ENCODE peak calls at places on chromosomes 3 and 15, in six cellular contexts. One of them, this sample, is unnamed.

GRCh38 chr3:135792174-135792573 is 173.4 kb upstream of the PPP2R3A start:
- DNase-seq in fibroblast of mammary gland: no peak
- DNase-seq in AG09309: no peak
- DNase-seq in Peyer's patch: no peak
- DNase-seq in CD4-positive, alpha-beta memory T cell: no peak
- DNase-seq in astrocyte of the cerebellum: no peak
- DNase-seq in this sample: no peak

GRCh38 chr3:172224560-172225214 is 185.3 kb downstream of the FNDC3B start:
- DNase-seq in fibroblast of mammary gland: no peak
- DNase-seq in AG09309: no peak
- DNase-seq in Peyer's patch: no peak
- DNase-seq in CD4-positive, alpha-beta memory T cell: no peak
- DNase-seq in astrocyte of the cerebellum: no peak
- DNase-seq in this sample: no peak

GRCh38 chr3:13309004-13309403 is 111.1 kb downstream of the NUP210 start:
- DNase-seq in fibroblast of mammary gland: no peak
- DNase-seq in AG09309: no peak
- DNase-seq in Peyer's patch: no peak
- DNase-seq in CD4-positive, alpha-beta memory T cell: no peak
- DNase-seq in astrocyte of the cerebellum: no peak
- DNase-seq in this sample: no peak

GRCh38 chr3:133374706-133375105 is 25.1 kb upstream of the BFSP2 start:
- DNase-seq in fibroblast of mammary gland: no peak
- DNase-seq in AG09309: no peak
- DNase-seq in Peyer's patch: no peak
- DNase-seq in CD4-positive, alpha-beta memory T cell: no peak
- DNase-seq in astrocyte of the cerebellum: no peak
- DNase-seq in this sample: no peak

GRCh38 chr3:183560607-183561006 is 5.1 kb upstream of the KLHL6 start:
- DNase-seq in fibroblast of mammary gland: no peak
- DNase-seq in AG09309: no peak
- DNase-seq in Peyer's patch: peak; percentile 78
- DNase-seq in CD4-positive, alpha-beta memory T cell: no peak
- DNase-seq in astrocyte of the cerebellum: no peak
- DNase-seq in this sample: no peak

GRCh38 chr3:68876112-68876713 is 56.1 kb downstream of the TAFA4 start:
- DNase-seq in fibroblast of mammary gland: peak; percentile 76
- DNase-seq in AG09309: peak; percentile 42
- DNase-seq in Peyer's patch: peak; percentile 62
- DNase-seq in CD4-positive, alpha-beta memory T cell: peak; percentile 58
- DNase-seq in astrocyte of the cerebellum: peak; percentile 62
- DNase-seq in this sample: peak; percentile 34

GRCh38 chr3:22729981-22730380 is 473.1 kb upstream of the UBE2E2 start:
- DNase-seq in fibroblast of mammary gland: peak; percentile 7
- DNase-seq in AG09309: no peak
- DNase-seq in Peyer's patch: no peak
- DNase-seq in CD4-positive, alpha-beta memory T cell: no peak
- DNase-seq in astrocyte of the cerebellum: no peak
- DNase-seq in this sample: no peak

GRCh38 chr15:43150171-43150929 is 17.0 kb downstream of the TMEM62 start:
- DNase-seq in fibroblast of mammary gland: peak; percentile 99
- DNase-seq in AG09309: peak; percentile 96
- DNase-seq in Peyer's patch: no peak
- DNase-seq in CD4-positive, alpha-beta memory T cell: no peak
- DNase-seq in astrocyte of the cerebellum: no peak
- DNase-seq in this sample: no peak

GRCh38 chr15:83475551-83475950 is 28.4 kb downstream of the SH3GL3 start:
- DNase-seq in fibroblast of mammary gland: peak; percentile 8
- DNase-seq in AG09309: no peak
- DNase-seq in Peyer's patch: no peak
- DNase-seq in CD4-positive, alpha-beta memory T cell: no peak
- DNase-seq in astrocyte of the cerebellum: no peak
- DNase-seq in this sample: no peak

GRCh38 chr3:196085534-196085933 is 3.6 kb upstream of the TFRC start:
- DNase-seq in fibroblast of mammary gland: no peak
- DNase-seq in AG09309: no peak
- DNase-seq in Peyer's patch: no peak
- DNase-seq in CD4-positive, alpha-beta memory T cell: no peak
- DNase-seq in astrocyte of the cerebellum: no peak
- DNase-seq in this sample: no peak

GRCh38 chr15:85687329-85687728 is 107.4 kb downstream of the KLHL25 start:
- DNase-seq in fibroblast of mammary gland: no peak
- DNase-seq in AG09309: no peak
- DNase-seq in Peyer's patch: no peak
- DNase-seq in CD4-positive, alpha-beta memory T cell: no peak
- DNase-seq in astrocyte of the cerebellum: no peak
- DNase-seq in this sample: no peak

GRCh38 chr15:80693682-80694623 is 1.2 kb upstream of the ABHD17C start:
- DNase-seq in fibroblast of mammary gland: peak; percentile 16
- DNase-seq in AG09309: no peak
- DNase-seq in Peyer's patch: no peak
- DNase-seq in CD4-positive, alpha-beta memory T cell: no peak
- DNase-seq in astrocyte of the cerebellum: no peak
- DNase-seq in this sample: no peak

GRCh38 chr3:178840586-178840985 is 231.0 kb downstream of the ZMAT3 start:
- DNase-seq in fibroblast of mammary gland: no peak
- DNase-seq in AG09309: no peak
- DNase-seq in Peyer's patch: no peak
- DNase-seq in CD4-positive, alpha-beta memory T cell: no peak
- DNase-seq in astrocyte of the cerebellum: no peak
- DNase-seq in this sample: no peak

GRCh38 chr3:45204136-45204535 is 22.0 kb downstream of the TMEM158 start:
- DNase-seq in fibroblast of mammary gland: peak; percentile 76
- DNase-seq in AG09309: no peak
- DNase-seq in Peyer's patch: no peak
- DNase-seq in CD4-positive, alpha-beta memory T cell: no peak
- DNase-seq in astrocyte of the cerebellum: no peak
- DNase-seq in this sample: no peak

GRCh38 chr3:115330406-115330805 is 183.3 kb upstream of the ZBTB20 start:
- DNase-seq in fibroblast of mammary gland: peak; percentile 69
- DNase-seq in AG09309: no peak
- DNase-seq in Peyer's patch: no peak
- DNase-seq in CD4-positive, alpha-beta memory T cell: no peak
- DNase-seq in astrocyte of the cerebellum: peak; percentile 11
- DNase-seq in this sample: peak; percentile 75

GRCh38 chr3:126451511-126451910 is 24.2 kb downstream of the ZXDC start:
- DNase-seq in fibroblast of mammary gland: no peak
- DNase-seq in AG09309: no peak
- DNase-seq in Peyer's patch: peak; percentile 29
- DNase-seq in CD4-positive, alpha-beta memory T cell: no peak
- DNase-seq in astrocyte of the cerebellum: no peak
- DNase-seq in this sample: no peak

DNA sequence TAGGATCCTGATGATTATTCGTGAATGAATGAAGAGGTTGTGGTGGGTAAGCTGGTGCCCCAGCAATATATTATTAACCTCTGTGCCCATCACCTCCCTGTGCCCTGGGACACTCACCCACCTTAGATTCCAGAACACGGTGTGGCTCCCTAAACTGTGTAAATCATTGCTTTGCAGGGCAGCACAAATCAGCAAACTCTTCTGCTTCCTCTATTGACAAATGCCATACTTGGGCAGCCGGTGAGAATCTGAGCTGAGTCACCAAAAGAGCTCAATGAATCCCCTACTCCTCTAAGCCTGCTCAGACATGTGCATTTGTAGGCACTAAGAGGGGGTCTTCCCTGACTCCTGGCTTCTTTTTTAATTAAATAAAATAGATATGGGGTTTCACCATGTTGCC is 15.7 kb downstream of the UQCC5 start:
- DNase-seq in fibroblast of mammary gland: no peak
- DNase-seq in AG09309: no peak
- DNase-seq in Peyer's patch: no peak
- DNase-seq in CD4-positive, alpha-beta memory T cell: no peak
- DNase-seq in astrocyte of the cerebellum: no peak
- DNase-seq in this sample: no peak
- H3K4me3 ChIP-seq in fibroblast of mammary gland: no peak overlapping the region
- H3K4me3 ChIP-seq in AG09309: no peak overlapping the region
- H3K4me3 ChIP-seq in Peyer's patch: no peak overlapping the region
- H3K4me3 ChIP-seq in CD4-positive, alpha-beta memory T cell: no peak overlapping the region
- H3K4me3 ChIP-seq in astrocyte of the cerebellum: no peak overlapping the region
- H3K4me3 ChIP-seq in this sample: no peak overlapping the region

GRCh38 chr15:30990451-30991300 is 752 bp downstream of the MTMR10 start:
- DNase-seq in fibroblast of mammary gland: peak; percentile 16
- DNase-seq in AG09309: no peak
- DNase-seq in Peyer's patch: no peak
- DNase-seq in CD4-positive, alpha-beta memory T cell: no peak
- DNase-seq in astrocyte of the cerebellum: no peak
- DNase-seq in this sample: no peak

GRCh38 chr15:30984542-30984941 is 6.9 kb downstream of the MTMR10 start:
- DNase-seq in fibroblast of mammary gland: no peak
- DNase-seq in AG09309: no peak
- DNase-seq in Peyer's patch: no peak
- DNase-seq in CD4-positive, alpha-beta memory T cell: no peak
- DNase-seq in astrocyte of the cerebellum: no peak
- DNase-seq in this sample: no peak

GRCh38 chr15:30984118-30984517 is 7.3 kb downstream of the MTMR10 start:
- DNase-seq in fibroblast of mammary gland: no peak
- DNase-seq in AG09309: no peak
- DNase-seq in Peyer's patch: no peak
- DNase-seq in CD4-positive, alpha-beta memory T cell: no peak
- DNase-seq in astrocyte of the cerebellum: no peak
- DNase-seq in this sample: no peak

GRCh38 chr15:30990036-30990435 is 1.4 kb downstream of the MTMR10 start:
- DNase-seq in fibroblast of mammary gland: peak; percentile 3
- DNase-seq in AG09309: no peak
- DNase-seq in Peyer's patch: no peak
- DNase-seq in CD4-positive, alpha-beta memory T cell: no peak
- DNase-seq in astrocyte of the cerebellum: no peak
- DNase-seq in this sample: no peak

GRCh38 chr15:30985081-30985531 is 6.3 kb downstream of the MTMR10 start:
- DNase-seq in fibroblast of mammary gland: peak; percentile 17
- DNase-seq in AG09309: no peak
- DNase-seq in Peyer's patch: no peak
- DNase-seq in CD4-positive, alpha-beta memory T cell: no peak
- DNase-seq in astrocyte of the cerebellum: peak; percentile 28
- DNase-seq in this sample: no peak
- H3K4me3 ChIP-seq in fibroblast of mammary gland: no peak overlapping the region
- H3K4me3 ChIP-seq in AG09309: no peak overlapping the region
- H3K4me3 ChIP-seq in Peyer's patch: no peak overlapping the region
- H3K4me3 ChIP-seq in CD4-positive, alpha-beta memory T cell: no peak overlapping the region
- H3K4me3 ChIP-seq in astrocyte of the cerebellum: no peak overlapping the region
- H3K4me3 ChIP-seq in this sample: no peak overlapping the region

DNA sequence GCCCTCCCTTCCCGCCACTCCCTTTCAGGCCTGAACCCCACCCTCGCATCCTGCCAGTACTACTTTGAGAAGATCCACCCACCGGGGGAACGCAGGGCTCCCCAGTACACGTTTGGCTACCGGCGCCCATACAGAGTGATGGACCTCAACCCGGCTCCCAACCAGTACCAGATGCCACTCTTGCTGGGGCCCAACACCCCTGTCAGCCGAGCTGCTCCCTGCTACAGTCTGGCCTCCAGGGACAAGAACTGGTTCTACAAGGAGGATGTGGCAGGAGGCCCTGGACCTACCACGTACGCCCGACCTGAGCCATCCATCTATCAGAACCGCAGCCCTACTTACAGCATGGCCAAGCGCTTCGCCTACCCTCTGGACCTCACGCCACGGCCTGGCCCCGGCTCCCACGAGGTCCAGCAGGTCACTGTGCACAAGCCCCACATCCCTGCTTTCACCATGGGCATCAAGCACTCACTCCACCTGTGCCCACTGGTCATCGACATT is 14.4 kb upstream of the CSPG4 start:
- DNase-seq in fibroblast of mammary gland: no peak
- DNase-seq in AG09309: no peak
- DNase-seq in Peyer's patch: no peak
- DNase-seq in CD4-positive, alpha-beta memory T cell: no peak
- DNase-seq in astrocyte of the cerebellum: no peak
- DNase-seq in this sample: no peak
- H3K4me3 ChIP-seq in fibroblast of mammary gland: no peak overlapping the region
- H3K4me3 ChIP-seq in AG09309: no peak overlapping the region
- H3K4me3 ChIP-seq in Peyer's patch: no peak overlapping the region
- H3K4me3 ChIP-seq in CD4-positive, alpha-beta memory T cell: no peak overlapping the region
- H3K4me3 ChIP-seq in astrocyte of the cerebellum: no peak overlapping the region
- H3K4me3 ChIP-seq in this sample: no peak overlapping the region

GRCh38 chr3:143849854-143850549 is 1.7 kb upstream of the SLC9A9 start:
- DNase-seq in fibroblast of mammary gland: peak; percentile 93
- DNase-seq in AG09309: peak; percentile 84
- DNase-seq in Peyer's patch: no peak
- DNase-seq in CD4-positive, alpha-beta memory T cell: peak; percentile 5
- DNase-seq in astrocyte of the cerebellum: peak; percentile 85
- DNase-seq in this sample: peak; percentile 64
- H3K4me3 ChIP-seq in fibroblast of mammary gland: no peak overlapping the region
- H3K4me3 ChIP-seq in AG09309: no peak overlapping the region
- H3K4me3 ChIP-seq in Peyer's patch: no peak overlapping the region
- H3K4me3 ChIP-seq in CD4-positive, alpha-beta memory T cell: no peak overlapping the region
- H3K4me3 ChIP-seq in astrocyte of the cerebellum: no peak overlapping the region
- H3K4me3 ChIP-seq in this sample: no peak overlapping the region